ENCODE peak calls at places on chromosomes 12 and 14, in four cellular contexts. H is breast epithelium, N is prostate gland, B is endothelial cell of umbilical vein. Z is an unnamed sample.

GRCh38 chr12:116654216-116654743 is 83.6 kb downstream of the SPRING1 start:
- DNase-seq in H (no peak), N (no peak), B (no peak), Z (no peak)

GRCh38 chr12:10213168-10214130 is 772 bp downstream of the GABARAPL1 start:
- DNase-seq in H (peak; percentile 88), B (peak; percentile 72), N (peak; percentile 70), Z (peak; percentile 74)

GRCh38 chr14:71086571-71086970 is 179.3 kb downstream of the PCNX1 start:
- DNase-seq in N (no peak), H (no peak), B (no peak), Z (no peak)

GRCh38 chr12:132651444-132652100 is 33.0 kb downstream of the P2RX2 start:
- DNase-seq in H (no peak), N (no peak), B (no peak), Z (no peak)

GRCh38 chr12:130441771-130442760 is 104.4 kb downstream of the PIWIL1 start:
- DNase-seq in N (no peak), B (no peak), H (no peak), Z (no peak)

GRCh38 chr12:93957870-93958269 is 190.5 kb upstream of the PLXNC1 start:
- DNase-seq in N (no peak), B (no peak), H (no peak), Z (no peak)

GRCh38 chr12:58087428-58088117 is 146.2 kb downstream of the ATP23 start:
- DNase-seq in N (no peak), B (no peak), H (no peak), Z (no peak)

GRCh38 chr12:102885043-102885932 is 31.8 kb downstream of the PAH start:
- DNase-seq in N (no peak), H (no peak), B (no peak), Z (no peak)

GRCh38 chr12:21551811-21552469 is 25.8 kb downstream of the SPX start:
- DNase-seq in B (peak; percentile 8), N (no peak), H (no peak), Z (no peak)

GRCh38 chr12:59937148-59937547 is 341.3 kb downstream of the SLC16A7 start:
- DNase-seq in H (no peak), B (no peak), N (no peak), Z (no peak)
- H3K27ac ChIP-seq in H (no peak overlapping the region), B (no peak overlapping the region), N (no peak overlapping the region), Z (no peak overlapping the region)

DNA sequence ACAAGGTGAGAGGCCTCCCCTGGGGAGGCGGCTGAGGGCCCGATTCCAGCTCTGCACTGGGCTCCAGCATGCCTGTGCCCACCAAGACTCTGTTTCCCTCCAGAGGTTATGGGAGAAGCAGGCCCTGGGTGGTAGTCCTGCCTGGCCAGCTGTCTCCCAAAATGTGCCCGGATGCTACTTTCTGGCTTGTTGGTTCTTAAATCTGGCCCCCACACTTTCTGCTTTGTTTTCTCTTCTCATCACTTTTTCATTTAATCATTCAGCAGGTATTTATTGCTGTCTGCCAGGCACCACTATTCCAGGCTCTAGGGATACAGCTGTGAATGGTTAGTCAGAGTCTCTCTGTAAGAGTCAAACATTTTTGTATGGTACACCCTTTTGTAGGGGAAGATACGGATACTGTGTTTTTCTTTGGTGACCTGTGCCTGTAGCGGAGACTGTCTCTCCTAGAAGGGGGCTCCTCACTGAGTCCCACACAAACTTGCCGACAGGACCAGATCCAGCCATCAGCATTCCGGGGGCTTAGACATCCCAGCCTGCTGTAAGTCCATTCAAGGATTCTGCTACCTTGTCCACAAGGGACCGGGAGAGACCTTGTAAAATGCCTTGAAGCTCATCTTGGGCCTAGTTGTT is 3.8 kb downstream of the DHRS2 start:
- DNase-seq in B (no peak), N (no peak), H (no peak), Z (no peak)
- H3K27ac ChIP-seq in B (no peak overlapping the region), N (peak overlapping the region; percentile 12), H (peak overlapping the region; percentile 26), Z (no peak overlapping the region)

GRCh38 chr12:56713345-56713744 is 11.8 kb downstream of the NACA start:
- DNase-seq in H (no peak), B (no peak), N (no peak), Z (no peak)
- H3K27ac ChIP-seq in H (no peak overlapping the region), B (no peak overlapping the region), N (no peak overlapping the region), Z (no peak overlapping the region)

GRCh38 chr12:69480698-69481097 is 10.5 kb downstream of the FRS2 start:
- DNase-seq in H (no peak), B (no peak), N (no peak), Z (no peak)

GRCh38 chr12:69481133-69481532 is 10.9 kb downstream of the FRS2 start:
- DNase-seq in N (no peak), H (no peak), B (no peak), Z (peak; percentile 67)

GRCh38 chr12:69479675-69480074 is 9.5 kb downstream of the FRS2 start:
- DNase-seq in N (no peak), H (no peak), B (no peak), Z (no peak)

GRCh38 chr12:69484428-69484827 is 14.2 kb downstream of the FRS2 start:
- DNase-seq in B (no peak), N (no peak), H (no peak), Z (peak; percentile 48)

GRCh38 chr12:69483700-69484099 is 13.5 kb downstream of the FRS2 start:
- DNase-seq in N (no peak), B (no peak), H (no peak), Z (no peak)
- H3K27ac ChIP-seq in N (no peak overlapping the region), B (no peak overlapping the region), H (no peak overlapping the region), Z (no peak overlapping the region)

DNA sequence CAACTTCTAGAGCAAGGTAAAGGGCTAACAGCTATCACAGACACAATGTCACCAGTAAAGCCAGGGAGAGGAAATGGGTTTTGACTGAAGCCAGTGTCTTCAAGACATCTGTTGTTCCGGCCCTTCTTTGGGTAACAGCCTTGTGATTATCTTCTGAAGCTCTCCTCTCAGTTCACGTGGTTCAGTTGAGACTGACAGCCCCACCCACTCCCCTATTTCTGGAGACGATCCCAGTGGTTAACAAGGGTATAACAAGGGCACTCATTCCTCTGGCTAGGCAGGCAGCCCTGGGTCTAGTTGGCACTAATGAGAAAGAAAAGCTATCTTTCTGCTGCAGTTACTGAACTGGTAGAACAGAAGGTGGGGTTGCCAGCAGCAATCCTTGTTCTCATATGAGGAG is 6.9 kb downstream of the GNPTAB start:
- DNase-seq in N (peak; percentile 57), H (peak; percentile 34), B (peak; percentile 18), Z (peak; percentile 37)
- H3K27ac ChIP-seq in N (peak overlapping the region; percentile 5), H (peak overlapping the region; percentile 50), B (no peak overlapping the region), Z (no peak overlapping the region)

GRCh38 chr14:30005114-30005698 is 77.6 kb upstream of the PRKD1 start:
- DNase-seq in B (peak; percentile 53), N (peak; percentile 12), H (no peak), Z (peak; percentile 80)
- H3K27ac ChIP-seq in B (no peak overlapping the region), N (no peak overlapping the region), H (no peak overlapping the region), Z (no peak overlapping the region)

GRCh38 chr12:62731378-62731710 is 203.6 kb downstream of the PPM1H start:
- DNase-seq in H (no peak), N (no peak), B (no peak), Z (no peak)
- H3K27ac ChIP-seq in H (peak overlapping the region; percentile 6), N (no peak overlapping the region), B (peak overlapping the region; percentile 42), Z (no peak overlapping the region)

GRCh38 chr12:52209321-52209720 is 17.5 kb upstream of the KRT80 start:
- DNase-seq in H (peak; percentile 63), B (no peak), N (no peak), Z (no peak)
- H3K27ac ChIP-seq in H (peak overlapping the region; percentile 33), B (no peak overlapping the region), N (no peak overlapping the region), Z (no peak overlapping the region)